ENCODE peak calls at places on chromosome 1, in five cellular contexts. D, X, E, M and B are unnamed samples.

GRCh38 chr1:59043796-59044195 is 253.1 kb upstream of the FGGY start:
- DNase-seq in E (peak; percentile 52), D (peak; percentile 89), X (peak; percentile 60), M (no peak), B (peak; percentile 24)

GRCh38 chr1:1014896-1015681 is 1.8 kb downstream of the ISG15 start:
- DNase-seq in X (no peak), D (no peak), M (no peak), E (no peak), B (peak; percentile 61)

GRCh38 chr1:194102607-194103006 is 916.2 kb upstream of the B3GALT2 start:
- DNase-seq in D (peak; percentile 4), M (no peak), E (no peak), X (peak; percentile 13), B (peak; percentile 7)

GRCh38 chr1:19250629-19251304 is 557 bp downstream of the EMC1 start:
- DNase-seq in E (no peak), X (no peak), M (no peak), D (no peak), B (peak; percentile 25)

GRCh38 chr1:64474133-64474532 is 4.2 kb downstream of the CACHD1 start:
- DNase-seq in X (no peak), M (no peak), D (no peak), E (no peak), B (no peak)

GRCh38 chr1:84862810-84863251 is 30.2 kb downstream of the LPAR3 start:
- DNase-seq in D (no peak), E (no peak), X (no peak), M (no peak), B (no peak)

GRCh38 chr1:16398371-16398953 is 31.4 kb downstream of the SZRD1 start:
- DNase-seq in M (no peak), D (no peak), X (no peak), E (no peak), B (no peak)

GRCh38 chr1:110134050-110134595 is 16.2 kb upstream of the SLC6A17 start:
- DNase-seq in D (peak; percentile 8), X (no peak), M (no peak), E (no peak), B (no peak)

GRCh38 chr1:211258310-211258755 is 833 bp upstream of the RCOR3 start:
- DNase-seq in E (peak; percentile 78), M (peak; percentile 16), D (peak; percentile 60), X (peak; percentile 72), B (peak; percentile 87)
- TF ChIP-seq POLR2A in E (no peak), M (no peak), D (no peak), X (no peak), B (no peak)

GRCh38 chr1:72341661-72342060 is 59.3 kb upstream of the NEGR1 start:
- DNase-seq in X (no peak), D (peak; percentile 11), M (no peak), E (no peak), B (no peak)
- TF ChIP-seq POLR2A in X (no peak), D (no peak), M (no peak), E (no peak), B (no peak)

GRCh38 chr1:244349103-244349531 is 102.6 kb downstream of the ADSS2 start:
- DNase-seq in X (peak; percentile 52), E (peak; percentile 65), M (no peak), D (peak; percentile 91), B (no peak)

GRCh38 chr1:244346972-244347618 is 104.6 kb downstream of the ADSS2 start:
- DNase-seq in E (no peak), X (no peak), D (no peak), M (no peak), B (no peak)

GRCh38 chr1:244349581-244350001 is 102.1 kb downstream of the ADSS2 start:
- DNase-seq in X (no peak), E (no peak), M (no peak), D (peak; percentile 31), B (no peak)

GRCh38 chr1:244350027-244350426 is 101.7 kb downstream of the ADSS2 start:
- DNase-seq in M (no peak), X (no peak), D (no peak), E (no peak), B (no peak)

GRCh38 chr1:244347942-244348341 is 103.8 kb downstream of the ADSS2 start:
- DNase-seq in D (peak; percentile 33), X (no peak), E (no peak), M (no peak), B (no peak)
- TF ChIP-seq POLR2A in D (no peak), X (no peak), E (no peak), M (no peak), B (no peak)

GRCh38 chr1:113904674-113905434 is at the start of the genes AP4B1 and DCLRE1B:
- DNase-seq in X (peak; percentile 99), M (peak; percentile 95), D (peak; percentile 100), E (peak; percentile 98), B (peak; percentile 100)
- TF ChIP-seq POLR2A in X (peak; percentile 76), M (peak; percentile 74), D (peak; percentile 86), E (no peak), B (peak; percentile 47)

GRCh38 chr1:235504494-235505222 is 406 bp upstream of the B3GALNT2 start:
- DNase-seq in X (peak; percentile 99), E (peak; percentile 98), D (peak; percentile 98), M (peak; percentile 88), B (peak; percentile 99)
- TF ChIP-seq POLR2A in X (peak; percentile 67), E (no peak), D (peak; percentile 83), M (peak; percentile 58), B (peak; percentile 65)

GRCh38 chr1:101025680-101026393 is at the start of gene DPH5:
- DNase-seq in M (peak; percentile 55), D (peak; percentile 91), X (peak; percentile 90), E (peak; percentile 84), B (peak; percentile 91)
- TF ChIP-seq POLR2A in M (peak; percentile 58), D (peak; percentile 89), X (peak; percentile 73), E (no peak), B (peak; percentile 82)